ENCODE peak calls at places on chromosomes 1 and 21, in nine cellular contexts. One of them, this sample, is unnamed.

GRCh38 chr1:12601690-12602632 is 16.0 kb downstream of the DHRS3 start:
- DNase-seq in A549: peak; percentile 61
- DNase-seq in right cardiac atrium: peak; percentile 73
- DNase-seq in left ventricle myocardium inferior: no peak
- DNase-seq in cardiac muscle cell: no peak
- DNase-seq in GM23248: no peak
- DNase-seq in CD4-positive, alpha-beta memory T cell: no peak
- DNase-seq in spleen: no peak
- DNase-seq in tibial nerve: no peak
- DNase-seq in this sample: no peak

GRCh38 chr1:85320371-85321131 is 44.1 kb upstream of the BCL10 start:
- DNase-seq in A549: peak; percentile 39
- DNase-seq in right cardiac atrium: no peak
- DNase-seq in left ventricle myocardium inferior: no peak
- DNase-seq in cardiac muscle cell: no peak
- DNase-seq in GM23248: peak; percentile 87
- DNase-seq in CD4-positive, alpha-beta memory T cell: no peak
- DNase-seq in spleen: no peak
- DNase-seq in tibial nerve: no peak
- DNase-seq in this sample: no peak

GRCh38 chr1:32116531-32116930 is 8.7 kb downstream of the KPNA6 start:
- DNase-seq in A549: no peak
- DNase-seq in right cardiac atrium: no peak
- DNase-seq in left ventricle myocardium inferior: no peak
- DNase-seq in cardiac muscle cell: no peak
- DNase-seq in GM23248: peak; percentile 50
- DNase-seq in CD4-positive, alpha-beta memory T cell: no peak
- DNase-seq in spleen: no peak
- DNase-seq in tibial nerve: no peak
- DNase-seq in this sample: no peak

GRCh38 chr1:235739124-235739523 is 89.5 kb upstream of the GNG4 start:
- DNase-seq in A549: peak; percentile 17
- DNase-seq in right cardiac atrium: no peak
- DNase-seq in left ventricle myocardium inferior: no peak
- DNase-seq in cardiac muscle cell: no peak
- DNase-seq in GM23248: peak; percentile 52
- DNase-seq in CD4-positive, alpha-beta memory T cell: no peak
- DNase-seq in spleen: no peak
- DNase-seq in tibial nerve: no peak
- DNase-seq in this sample: no peak

GRCh38 chr1:195637474-195637873 is 970.8 kb downstream of the KCNT2 start:
- DNase-seq in A549: no peak
- DNase-seq in right cardiac atrium: no peak
- DNase-seq in left ventricle myocardium inferior: no peak
- DNase-seq in cardiac muscle cell: no peak
- DNase-seq in GM23248: peak; percentile 12
- DNase-seq in CD4-positive, alpha-beta memory T cell: no peak
- DNase-seq in spleen: no peak
- DNase-seq in tibial nerve: no peak
- DNase-seq in this sample: no peak

GRCh38 chr1:20194770-20195463 is 8.6 kb upstream of the PLA2G2C start:
- DNase-seq in A549: peak; percentile 42
- DNase-seq in right cardiac atrium: peak; percentile 73
- DNase-seq in left ventricle myocardium inferior: peak; percentile 65
- DNase-seq in cardiac muscle cell: peak; percentile 84
- DNase-seq in GM23248: peak; percentile 78
- DNase-seq in CD4-positive, alpha-beta memory T cell: peak; percentile 64
- DNase-seq in spleen: peak; percentile 90
- DNase-seq in tibial nerve: peak; percentile 64
- DNase-seq in this sample: peak; percentile 81

GRCh38 chr21:29299046-29299905 is 554 bp downstream of the BACH1 start:
- DNase-seq in A549: peak; percentile 14
- DNase-seq in right cardiac atrium: peak; percentile 68
- DNase-seq in left ventricle myocardium inferior: peak; percentile 69
- DNase-seq in cardiac muscle cell: peak; percentile 76
- DNase-seq in GM23248: peak; percentile 89
- DNase-seq in CD4-positive, alpha-beta memory T cell: peak; percentile 60
- DNase-seq in spleen: peak; percentile 93
- DNase-seq in tibial nerve: peak; percentile 35
- DNase-seq in this sample: peak; percentile 49

GRCh38 chr1:210298936-210299335 is 29.8 kb upstream of the HHAT start:
- DNase-seq in A549: no peak
- DNase-seq in right cardiac atrium: no peak
- DNase-seq in left ventricle myocardium inferior: no peak
- DNase-seq in cardiac muscle cell: no peak
- DNase-seq in GM23248: peak; percentile 31
- DNase-seq in CD4-positive, alpha-beta memory T cell: no peak
- DNase-seq in spleen: no peak
- DNase-seq in tibial nerve: no peak
- DNase-seq in this sample: no peak

GRCh38 chr1:229590119-229590518 is 31.6 kb upstream of the ABCB10 start:
- DNase-seq in A549: no peak
- DNase-seq in right cardiac atrium: no peak
- DNase-seq in left ventricle myocardium inferior: no peak
- DNase-seq in cardiac muscle cell: no peak
- DNase-seq in GM23248: no peak
- DNase-seq in CD4-positive, alpha-beta memory T cell: no peak
- DNase-seq in spleen: no peak
- DNase-seq in tibial nerve: no peak
- DNase-seq in this sample: no peak

GRCh38 chr1:96538001-96538649 is 183.5 kb upstream of the PTBP2 start:
- DNase-seq in A549: no peak
- DNase-seq in right cardiac atrium: no peak
- DNase-seq in left ventricle myocardium inferior: no peak
- DNase-seq in cardiac muscle cell: peak; percentile 50
- DNase-seq in GM23248: peak; percentile 80
- DNase-seq in CD4-positive, alpha-beta memory T cell: no peak
- DNase-seq in spleen: no peak
- DNase-seq in tibial nerve: peak; percentile 63
- DNase-seq in this sample: no peak

GRCh38 chr1:185812934-185813333 is 78.7 kb downstream of the HMCN1 start:
- DNase-seq in A549: no peak
- DNase-seq in right cardiac atrium: no peak
- DNase-seq in left ventricle myocardium inferior: no peak
- DNase-seq in cardiac muscle cell: no peak
- DNase-seq in GM23248: no peak
- DNase-seq in CD4-positive, alpha-beta memory T cell: no peak
- DNase-seq in spleen: no peak
- DNase-seq in tibial nerve: no peak
- DNase-seq in this sample: no peak

GRCh38 chr1:66930823-66931174 is 6.0 kb downstream of the MIER1 start:
- DNase-seq in A549: no peak
- DNase-seq in right cardiac atrium: no peak
- DNase-seq in left ventricle myocardium inferior: no peak
- DNase-seq in cardiac muscle cell: no peak
- DNase-seq in GM23248: no peak
- DNase-seq in CD4-positive, alpha-beta memory T cell: no peak
- DNase-seq in spleen: no peak
- DNase-seq in tibial nerve: no peak
- DNase-seq in this sample: no peak

GRCh38 chr1:33784876-33785275 is 79.0 kb upstream of the HMGB4 start:
- DNase-seq in A549: no peak
- DNase-seq in right cardiac atrium: no peak
- DNase-seq in left ventricle myocardium inferior: no peak
- DNase-seq in cardiac muscle cell: no peak
- DNase-seq in GM23248: no peak
- DNase-seq in CD4-positive, alpha-beta memory T cell: no peak
- DNase-seq in spleen: no peak
- DNase-seq in tibial nerve: no peak
- DNase-seq in this sample: no peak

GRCh38 chr1:227941509-227942020 is 6.2 kb downstream of the WNT9A start:
- DNase-seq in A549: no peak
- DNase-seq in right cardiac atrium: peak; percentile 15
- DNase-seq in left ventricle myocardium inferior: no peak
- DNase-seq in cardiac muscle cell: no peak
- DNase-seq in GM23248: no peak
- DNase-seq in CD4-positive, alpha-beta memory T cell: no peak
- DNase-seq in spleen: peak; percentile 73
- DNase-seq in tibial nerve: no peak
- DNase-seq in this sample: no peak

GRCh38 chr1:227939791-227940771 is 7.7 kb downstream of the WNT9A start:
- DNase-seq in A549: no peak
- DNase-seq in right cardiac atrium: peak; percentile 4
- DNase-seq in left ventricle myocardium inferior: no peak
- DNase-seq in cardiac muscle cell: no peak
- DNase-seq in GM23248: no peak
- DNase-seq in CD4-positive, alpha-beta memory T cell: no peak
- DNase-seq in spleen: peak; percentile 69
- DNase-seq in tibial nerve: no peak
- DNase-seq in this sample: no peak

GRCh38 chr1:227942021-227942715 is 5.6 kb downstream of the WNT9A start:
- DNase-seq in A549: no peak
- DNase-seq in right cardiac atrium: peak; percentile 10
- DNase-seq in left ventricle myocardium inferior: no peak
- DNase-seq in cardiac muscle cell: peak; percentile 28
- DNase-seq in GM23248: no peak
- DNase-seq in CD4-positive, alpha-beta memory T cell: no peak
- DNase-seq in spleen: peak; percentile 73
- DNase-seq in tibial nerve: no peak
- DNase-seq in this sample: no peak

GRCh38 chr1:227938911-227939790 is 8.6 kb downstream of the WNT9A start:
- DNase-seq in A549: no peak
- DNase-seq in right cardiac atrium: peak; percentile 12
- DNase-seq in left ventricle myocardium inferior: no peak
- DNase-seq in cardiac muscle cell: no peak
- DNase-seq in GM23248: no peak
- DNase-seq in CD4-positive, alpha-beta memory T cell: no peak
- DNase-seq in spleen: peak; percentile 74
- DNase-seq in tibial nerve: no peak
- DNase-seq in this sample: no peak

GRCh38 chr1:227940791-227941241 is 6.9 kb downstream of the WNT9A start:
- DNase-seq in A549: no peak
- DNase-seq in right cardiac atrium: peak; percentile 13
- DNase-seq in left ventricle myocardium inferior: no peak
- DNase-seq in cardiac muscle cell: no peak
- DNase-seq in GM23248: no peak
- DNase-seq in CD4-positive, alpha-beta memory T cell: no peak
- DNase-seq in spleen: peak; percentile 66
- DNase-seq in tibial nerve: no peak
- DNase-seq in this sample: no peak
- H3K4me1 ChIP-seq in A549: peaks cover 5% of the 10 kb centered on the region
- H3K4me1 ChIP-seq in right cardiac atrium: no peaks in the 10 kb centered on the region
- H3K4me1 ChIP-seq in left ventricle myocardium inferior: peaks cover 41% of the 10 kb centered on the region
- H3K4me1 ChIP-seq in cardiac muscle cell: no peaks in the 10 kb centered on the region
- H3K4me1 ChIP-seq in GM23248: peaks cover under 1% of the 10 kb centered on the region
- H3K4me1 ChIP-seq in CD4-positive, alpha-beta memory T cell: no peaks in the 10 kb centered on the region
- H3K4me1 ChIP-seq in spleen: peaks cover 31% of the 10 kb centered on the region
- H3K4me1 ChIP-seq in tibial nerve: no peaks in the 10 kb centered on the region
- H3K4me1 ChIP-seq in this sample: no peaks in the 10 kb centered on the region

GRCh38 chr1:54971317-54971791 is 9.1 kb upstream of the TMEM61 start:
- DNase-seq in A549: peak; percentile 39
- DNase-seq in right cardiac atrium: no peak
- DNase-seq in left ventricle myocardium inferior: no peak
- DNase-seq in cardiac muscle cell: no peak
- DNase-seq in GM23248: peak; percentile 45
- DNase-seq in CD4-positive, alpha-beta memory T cell: no peak
- DNase-seq in spleen: no peak
- DNase-seq in tibial nerve: no peak
- DNase-seq in this sample: no peak
- H3K4me1 ChIP-seq in A549: peaks cover 22% of the 10 kb centered on the region
- H3K4me1 ChIP-seq in right cardiac atrium: no peaks in the 10 kb centered on the region
- H3K4me1 ChIP-seq in left ventricle myocardium inferior: peaks cover 6% of the 10 kb centered on the region
- H3K4me1 ChIP-seq in cardiac muscle cell: no peaks in the 10 kb centered on the region
- H3K4me1 ChIP-seq in GM23248: peaks cover 20% of the 10 kb centered on the region
- H3K4me1 ChIP-seq in CD4-positive, alpha-beta memory T cell: no peaks in the 10 kb centered on the region
- H3K4me1 ChIP-seq in spleen: peaks cover 10% of the 10 kb centered on the region
- H3K4me1 ChIP-seq in tibial nerve: no peaks in the 10 kb centered on the region
- H3K4me1 ChIP-seq in this sample: peaks cover under 1% of the 10 kb centered on the region

GRCh38 chr1:178612261-178612660 is 99.4 kb downstream of the TEX35 start:
- DNase-seq in A549: no peak
- DNase-seq in right cardiac atrium: no peak
- DNase-seq in left ventricle myocardium inferior: no peak
- DNase-seq in cardiac muscle cell: no peak
- DNase-seq in GM23248: peak; percentile 70
- DNase-seq in CD4-positive, alpha-beta memory T cell: no peak
- DNase-seq in spleen: no peak
- DNase-seq in tibial nerve: no peak
- DNase-seq in this sample: no peak
- H3K4me1 ChIP-seq in A549: peaks cover 12% of the 10 kb centered on the region
- H3K4me1 ChIP-seq in right cardiac atrium: peaks cover 1% of the 10 kb centered on the region
- H3K4me1 ChIP-seq in left ventricle myocardium inferior: peaks cover 6% of the 10 kb centered on the region
- H3K4me1 ChIP-seq in cardiac muscle cell: no peaks in the 10 kb centered on the region
- H3K4me1 ChIP-seq in GM23248: peaks cover 63% of the 10 kb centered on the region
- H3K4me1 ChIP-seq in CD4-positive, alpha-beta memory T cell: no peaks in the 10 kb centered on the region
- H3K4me1 ChIP-seq in spleen: peaks cover 31% of the 10 kb centered on the region
- H3K4me1 ChIP-seq in tibial nerve: no peaks in the 10 kb centered on the region
- H3K4me1 ChIP-seq in this sample: peaks cover 40% of the 10 kb centered on the region

GRCh38 chr1:36937371-36937770 is 96.9 kb downstream of the GRIK3 start:
- DNase-seq in A549: no peak
- DNase-seq in right cardiac atrium: no peak
- DNase-seq in left ventricle myocardium inferior: no peak
- DNase-seq in cardiac muscle cell: no peak
- DNase-seq in GM23248: no peak
- DNase-seq in CD4-positive, alpha-beta memory T cell: no peak
- DNase-seq in spleen: no peak
- DNase-seq in tibial nerve: no peak
- DNase-seq in this sample: no peak

GRCh38 chr1:36942093-36942492 is 92.2 kb downstream of the GRIK3 start:
- DNase-seq in A549: no peak
- DNase-seq in right cardiac atrium: no peak
- DNase-seq in left ventricle myocardium inferior: no peak
- DNase-seq in cardiac muscle cell: no peak
- DNase-seq in GM23248: no peak
- DNase-seq in CD4-positive, alpha-beta memory T cell: no peak
- DNase-seq in spleen: no peak
- DNase-seq in tibial nerve: no peak
- DNase-seq in this sample: no peak

GRCh38 chr1:36938807-36939206 is 95.5 kb downstream of the GRIK3 start:
- DNase-seq in A549: no peak
- DNase-seq in right cardiac atrium: no peak
- DNase-seq in left ventricle myocardium inferior: no peak
- DNase-seq in cardiac muscle cell: no peak
- DNase-seq in GM23248: peak; percentile 1
- DNase-seq in CD4-positive, alpha-beta memory T cell: no peak
- DNase-seq in spleen: no peak
- DNase-seq in tibial nerve: no peak
- DNase-seq in this sample: no peak

GRCh38 chr1:36947384-36947783 is 86.9 kb downstream of the GRIK3 start:
- DNase-seq in A549: no peak
- DNase-seq in right cardiac atrium: no peak
- DNase-seq in left ventricle myocardium inferior: no peak
- DNase-seq in cardiac muscle cell: peak; percentile 28
- DNase-seq in GM23248: no peak
- DNase-seq in CD4-positive, alpha-beta memory T cell: no peak
- DNase-seq in spleen: no peak
- DNase-seq in tibial nerve: no peak
- DNase-seq in this sample: no peak

DNA sequence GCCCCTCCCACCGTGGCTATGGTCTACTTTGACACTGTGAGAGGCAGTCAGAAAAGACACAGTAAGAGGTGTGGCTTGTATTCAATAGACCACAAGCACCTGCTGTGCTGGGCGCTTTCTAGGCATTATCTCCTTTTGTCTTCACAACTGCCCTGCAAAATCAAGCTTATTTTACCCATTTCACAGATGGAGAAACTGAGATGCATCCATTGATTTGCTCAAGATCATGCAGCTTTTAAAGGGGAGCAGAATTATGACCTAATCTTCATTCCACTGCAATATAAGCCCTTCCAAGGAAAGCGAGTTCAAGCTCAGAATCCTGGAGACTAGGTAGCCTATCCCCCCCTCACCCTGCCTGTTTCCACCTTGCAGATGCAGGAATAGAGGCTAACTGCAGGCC is 92.7 kb downstream of the GRIK3 start:
- DNase-seq in A549: no peak
- DNase-seq in right cardiac atrium: no peak
- DNase-seq in left ventricle myocardium inferior: no peak
- DNase-seq in cardiac muscle cell: no peak
- DNase-seq in GM23248: no peak
- DNase-seq in CD4-positive, alpha-beta memory T cell: no peak
- DNase-seq in spleen: no peak
- DNase-seq in tibial nerve: no peak
- DNase-seq in this sample: peak; percentile 75
- H3K4me1 ChIP-seq in A549: no peaks in the 10 kb centered on the region
- H3K4me1 ChIP-seq in right cardiac atrium: no peaks in the 10 kb centered on the region
- H3K4me1 ChIP-seq in left ventricle myocardium inferior: no peaks in the 10 kb centered on the region
- H3K4me1 ChIP-seq in cardiac muscle cell: no peaks in the 10 kb centered on the region
- H3K4me1 ChIP-seq in GM23248: no peaks in the 10 kb centered on the region
- H3K4me1 ChIP-seq in CD4-positive, alpha-beta memory T cell: no peaks in the 10 kb centered on the region
- H3K4me1 ChIP-seq in spleen: no peaks in the 10 kb centered on the region
- H3K4me1 ChIP-seq in tibial nerve: no peaks in the 10 kb centered on the region
- H3K4me1 ChIP-seq in this sample: peaks cover 92% of the 10 kb centered on the region

This sample was measured in OCI-LY7.